ENCODE peak calls at places on chromosomes 5 and 9, in six cellular contexts. B is mammary epithelial cell, U is endodermal cell, K is HAP-1, J is keratinocyte, O is GM06990. S is an unnamed sample. For H3K36me3 and H3K27me3, the result is how much of the 10 kb centered on the place peaks cover.

GRCh38 chr9:95923794-95924193 is 48.3 kb downstream of the ERCC6L2 start:
- DNase-seq in B (no peak), U (no peak), K (no peak), J (no peak), O (no peak), S (no peak)

GRCh38 chr9:18596920-18597319 is 123.0 kb downstream of the ADAMTSL1 start:
- DNase-seq in B (peak), U (no peak), K (no peak), J (no peak), O (no peak), S (no peak)

GRCh38 chr5:139147743-139148079 is 50.5 kb downstream of the SIL1 start:
- DNase-seq in B (peak), U (no peak), K (no peak), J (no peak), O (no peak), S (no peak)

GRCh38 chr9:70868661-70869652 is 252.5 kb downstream of the TRPM3 start:
- DNase-seq in B (no peak), U (no peak), K (peak), J (no peak), O (no peak), S (no peak)

GRCh38 chr5:40736103-40736875 is 19.5 kb downstream of the TTC33 start:
- DNase-seq in B (peak), U (no peak), K (no peak), J (peak), O (no peak), S (peak)

GRCh38 chr5:151770383-151771258 is 1.1 kb upstream of the G3BP1 start:
- DNase-seq in B (peak), U (peak), K (peak), J (no peak), O (no peak), S (peak)

GRCh38 chr5:68285857-68286611 is 70.5 kb downstream of the PIK3R1 start:
- DNase-seq in B (no peak), U (no peak), K (no peak), J (no peak), O (no peak), S (no peak)

GRCh38 chr9:84226126-84226525 is 114.4 kb downstream of the SLC28A3 start:
- DNase-seq in B (no peak), U (no peak), K (no peak), J (no peak), O (no peak), S (no peak)

GRCh38 chr5:1164696-1165630 is 36.4 kb upstream of the SLC6A19 start:
- DNase-seq in B (no peak), U (no peak), K (no peak), J (no peak), O (no peak), S (no peak)

GRCh38 chr9:98231770-98232478 is 23.5 kb downstream of the TBC1D2 start:
- DNase-seq in B (peak), U (no peak), K (no peak), J (no peak), O (no peak), S (no peak)

GRCh38 chr5:107365355-107366109 is 305.2 kb downstream of the EFNA5 start:
- DNase-seq in B (no peak), U (peak), K (no peak), J (no peak), O (no peak), S (no peak)

GRCh38 chr5:113807384-113808053 is 294.0 kb downstream of the YTHDC2 start:
- DNase-seq in B (no peak), U (no peak), K (no peak), J (no peak), O (no peak), S (no peak)

GRCh38 chr9:27447036-27447700 is 76.9 kb upstream of the IFNK start:
- DNase-seq in B (no peak), U (no peak), K (no peak), J (no peak), O (no peak), S (no peak)

GRCh38 chr5:149264432-149265069 is 7.1 kb upstream of the AFAP1L1 start:
- DNase-seq in B (peak), U (peak), K (peak), J (no peak), O (peak), S (peak)

GRCh38 chr9:124652203-124652992 is 118.7 kb downstream of the NR6A1 start:
- DNase-seq in B (peak), U (no peak), K (no peak), J (peak), O (no peak), S (no peak)

GRCh38 chr5:171762841-171763408 is 22.7 kb upstream of the SMIM23 start:
- DNase-seq in B (no peak), U (peak), K (no peak), J (peak), O (no peak), S (no peak)

GRCh38 chr5:157518963-157519362 is 56.6 kb downstream of the ADAM19 start:
- DNase-seq in B (no peak), U (no peak), K (no peak), J (no peak), O (no peak), S (no peak)

GRCh38 chr9:15298362-15298761 is 8.7 kb downstream of the TTC39B start:
- DNase-seq in B (no peak), U (no peak), K (no peak), J (no peak), O (no peak), S (no peak)

GRCh38 chr9:127847833-127848755 is 6.4 kb downstream of the ENG start:
- DNase-seq in B (no peak), U (no peak), K (no peak), J (no peak), O (no peak), S (no peak)

GRCh38 chr5:163964650-163965049 is 459.2 kb downstream of the MAT2B start:
- DNase-seq in B (no peak), U (no peak), K (no peak), J (no peak), O (no peak), S (no peak)

GRCh38 chr9:109264865-109265532 is 55.9 kb downstream of the EPB41L4B start:
- DNase-seq in B (no peak), U (peak), K (no peak), J (no peak), O (no peak), S (no peak)

GRCh38 chr9:129370770-129371169 is 192.7 kb upstream of the IER5L start:
- DNase-seq in B (no peak), U (no peak), K (no peak), J (no peak), O (no peak), S (no peak)

GRCh38 chr5:142770650-142771609 is 753 bp downstream of the ARHGAP26 start:
- DNase-seq in B (peak), U (peak), K (peak), J (no peak), O (peak), S (peak)

GRCh38 chr9:84697494-84698114 is 28.1 kb downstream of the NTRK2 start:
- DNase-seq in B (peak), U (peak), K (peak), J (peak), O (peak), S (peak)

GRCh38 chr5:3033033-3033755 is 281.7 kb upstream of the IRX2 start:
- DNase-seq in B (no peak), U (no peak), K (no peak), J (no peak), O (no peak), S (no peak)

GRCh38 chr9:88983865-88984542 is 7.3 kb upstream of the S1PR3 start:
- DNase-seq in B (no peak), U (peak), K (no peak), J (no peak), O (no peak), S (no peak)

GRCh38 chr5:44663991-44664710 is 144.6 kb upstream of the MRPS30 start:
- DNase-seq in B (no peak), U (no peak), K (no peak), J (no peak), O (no peak), S (no peak)

GRCh38 chr5:175261098-175261497 is 182.9 kb downstream of the DRD1 start:
- DNase-seq in B (no peak), U (no peak), K (no peak), J (no peak), O (no peak), S (no peak)

GRCh38 chr5:59842999-59843398 is 50.5 kb downstream of the PDE4D start:
- DNase-seq in B (no peak), U (no peak), K (no peak), J (no peak), O (no peak), S (no peak)

GRCh38 chr5:108523360-108523759 is 141.5 kb upstream of the FBXL17 start:
- DNase-seq in B (no peak), U (no peak), K (no peak), J (no peak), O (no peak), S (no peak)

GRCh38 chr9:37027582-37028424 is 6.3 kb downstream of the PAX5 start:
- DNase-seq in B (peak), U (peak), K (peak), J (peak), O (peak), S (peak)

GRCh38 chr9:123569343-123569694 is 213.3 kb downstream of the CRB2 start:
- DNase-seq in B (no peak), U (no peak), K (no peak), J (no peak), O (no peak), S (no peak)
- H3K4me3 ChIP-seq in B (no peak), U (no peak), K (no peak), J (no peak), O (no peak), S (no peak)

GRCh38 chr9:35057271-35057620 is 15.2 kb downstream of the VCP start:
- DNase-seq in B (no peak), U (no peak), K (no peak), J (no peak), O (no peak), S (no peak)
- H3K36me3 ChIP-seq in B (half or more), U (half or more), K (half or more), J (half or more), O (under half), S (half or more)

DNA sequence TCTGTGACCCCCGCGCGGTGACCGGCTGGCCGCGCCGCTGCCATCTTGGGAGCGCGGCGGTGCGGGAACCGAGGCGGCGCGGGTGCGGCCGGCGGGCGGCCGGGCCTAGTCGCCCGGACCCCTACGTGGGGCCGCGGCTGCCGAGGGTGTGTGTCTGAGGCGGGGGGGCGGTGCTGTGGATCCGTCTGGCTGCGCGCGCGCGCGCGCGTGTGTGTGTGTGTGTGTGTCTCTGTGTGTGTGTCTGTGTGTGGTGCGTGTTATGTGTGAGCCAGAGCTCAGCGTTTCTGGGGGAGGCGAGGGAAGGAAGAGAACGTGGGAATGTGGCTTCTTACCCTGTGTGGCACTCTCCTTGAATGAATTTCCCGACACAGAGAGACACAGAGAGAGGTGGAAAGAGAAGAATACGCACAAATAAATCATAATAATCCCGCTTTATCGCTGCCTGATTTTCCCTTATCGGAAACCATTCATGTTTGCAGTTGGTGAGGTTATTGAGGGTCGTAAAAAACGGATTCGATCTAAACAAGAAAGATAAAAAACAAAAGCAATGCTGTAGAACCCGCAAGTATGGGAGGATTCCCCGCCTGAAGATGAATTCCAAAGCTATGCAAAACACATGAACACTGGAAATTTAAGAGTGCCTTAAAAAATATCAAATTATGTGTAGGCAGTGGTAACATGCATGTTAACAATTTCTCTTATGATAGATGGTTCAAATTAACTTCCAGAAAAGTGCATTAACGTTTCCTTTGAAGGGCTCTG is 5.7 kb downstream of the NR2F1 start:
- DNase-seq in B (no peak), U (no peak), K (no peak), J (no peak), O (no peak), S (peak)
- H3K27me3 ChIP-seq in B (under half), U (half or more), K (under half), J (half or more), O (under half), S (half or more)

DNA sequence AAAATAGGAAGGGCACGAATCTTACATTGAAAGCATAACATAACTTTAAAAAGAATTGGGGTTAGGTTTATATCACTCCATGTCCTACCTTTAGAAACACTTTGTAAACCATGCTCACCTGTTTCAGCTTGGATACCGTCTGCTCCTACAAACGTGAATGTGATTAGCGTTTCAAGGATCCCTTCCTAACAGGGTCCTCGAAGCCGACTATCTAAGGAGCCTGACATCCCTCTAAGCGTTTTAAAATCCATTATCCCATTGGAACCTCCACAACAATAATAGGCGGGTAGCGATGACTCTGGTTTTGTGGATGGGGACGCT is 1.0 kb downstream of the SVEP1 start:
- DNase-seq in B (peak), U (no peak), K (no peak), J (no peak), O (no peak), S (no peak)
- H3K4me3 ChIP-seq in B (peak), U (peak), K (no peak), J (peak), O (no peak), S (peak)

GRCh38 chr9:136456257-136456656 is 16.6 kb upstream of the INPP5E start:
- DNase-seq in B (no peak), U (no peak), K (no peak), J (no peak), O (no peak), S (no peak)
- H3K36me3 ChIP-seq in B (half or more), U (half or more), K (half or more), J (under half), O (under half), S (half or more)

DNA sequence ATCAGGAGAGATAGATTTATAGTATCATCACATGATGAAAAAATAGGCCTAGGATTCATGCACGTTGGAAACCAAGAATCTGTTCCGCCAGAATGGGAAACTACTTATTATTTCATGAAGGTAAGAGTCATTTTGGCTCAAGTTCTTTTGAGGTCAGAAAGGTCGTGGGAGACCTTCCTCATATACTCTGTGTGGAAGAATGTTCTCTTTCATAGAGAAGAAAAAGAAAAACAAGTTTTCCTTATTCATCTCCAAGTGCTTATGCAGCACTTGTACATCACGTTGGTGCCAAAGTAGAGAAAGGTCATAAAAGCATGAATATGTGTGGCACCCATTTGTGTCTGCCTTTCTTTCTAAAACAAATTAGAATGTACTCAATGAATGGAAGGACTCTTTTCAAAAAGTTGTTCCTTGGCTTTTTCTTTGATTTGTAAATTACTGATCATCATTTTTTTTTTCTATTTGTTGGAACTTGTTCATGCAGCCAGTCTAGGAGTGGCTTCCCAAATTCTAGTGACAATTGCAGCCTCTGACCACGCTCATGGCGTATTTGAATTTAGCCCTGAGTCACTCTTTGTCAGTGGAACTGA is 122.3 kb downstream of the ADGRV1 start:
- DNase-seq in B (no peak), U (no peak), K (peak), J (no peak), O (no peak), S (no peak)
- H3K27me3 ChIP-seq in B (under half), U (under half), K (under half), J (under half), O (under half), S (under half)

GRCh38 chr9:76574171-76574767 is 115.3 kb downstream of the GCNT1 start:
- DNase-seq in B (no peak), U (no peak), K (no peak), J (no peak), O (peak), S (no peak)

GRCh38 chr9:76576344-76576743 is 117.4 kb downstream of the GCNT1 start:
- DNase-seq in B (peak), U (no peak), K (no peak), J (no peak), O (peak), S (no peak)

GRCh38 chr9:76571288-76572204 is 112.6 kb downstream of the GCNT1 start:
- DNase-seq in B (no peak), U (no peak), K (no peak), J (no peak), O (peak), S (peak)

GRCh38 chr9:76570820-76571219 is 111.8 kb downstream of the GCNT1 start:
- DNase-seq in B (no peak), U (no peak), K (peak), J (no peak), O (no peak), S (no peak)

DNA sequence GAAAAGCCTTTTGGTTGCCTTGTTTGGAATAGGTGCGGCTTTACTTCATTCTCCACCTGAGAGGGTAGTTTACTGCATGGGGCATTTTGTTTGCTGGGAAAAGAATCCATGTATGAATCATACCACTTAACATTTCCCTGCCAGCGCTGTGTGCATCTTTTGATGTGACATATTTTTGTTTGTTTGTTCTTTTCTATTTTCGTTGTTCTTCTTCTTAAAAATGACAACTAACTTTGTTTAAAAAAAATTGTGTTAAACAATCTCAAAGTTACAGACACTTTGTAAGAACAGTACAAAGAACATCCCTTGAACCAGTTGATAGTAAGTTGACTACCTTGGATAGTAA is 113.2 kb downstream of the GCNT1 start:
- DNase-seq in B (no peak), U (no peak), K (no peak), J (no peak), O (no peak), S (no peak)
- H3K4me3 ChIP-seq in B (no peak), U (no peak), K (peak), J (no peak), O (no peak), S (no peak)

GRCh38 chr5:55308254-55308836 is 556 bp downstream of the MTREX start:
- DNase-seq in B (peak), U (no peak), K (peak), J (no peak), O (no peak), S (no peak)
- H3K36me3 ChIP-seq in B (under half), U (under half), K (under half), J (under half), O (under half), S (under half)

GRCh38 chr9:117704597-117704996 is 394 bp downstream of the TLR4 start:
- DNase-seq in B (peak), U (no peak), K (no peak), J (no peak), O (no peak), S (no peak)
- H3K27me3 ChIP-seq in B (under half), U (under half), K (under half), J (under half), O (under half), S (under half)

GRCh38 chr9:20701058-20701457 is 17.0 kb downstream of the FOCAD start:
- DNase-seq in B (no peak), U (no peak), K (no peak), J (no peak), O (no peak), S (no peak)
- H3K4me3 ChIP-seq in B (no peak), U (no peak), K (no peak), J (no peak), O (no peak), S (no peak)

S was measured in H7.